ENCODE peak calls at places on chromosomes 2 and 18, in five cellular contexts. J, M, W, D and F are unnamed samples. For H3K27me3, the result is how much of the 10 kb centered on the place peaks cover.

GRCh38 chr18:58603365-58604067 is 25.4 kb downstream of the ALPK2 start:
- DNase-seq in W (no peak), D (no peak), M (peak), J (no peak), F (no peak)

GRCh38 chr2:175439416-175439815 is 257.9 kb upstream of the ATP5MC3 start:
- DNase-seq in D (no peak), J (no peak), W (no peak), M (no peak), F (no peak)

GRCh38 chr18:74186661-74187060 is 38.3 kb downstream of the TIMM21 start:
- DNase-seq in W (no peak), M (no peak), J (no peak), D (no peak), F (no peak)

GRCh38 chr2:69214898-69215297 is 172.1 kb downstream of the GFPT1 start:
- DNase-seq in M (peak), J (no peak), W (no peak), D (no peak), F (no peak)

GRCh38 chr2:24919100-24919976 is 699 bp downstream of the ADCY3 start:
- DNase-seq in W (peak), M (peak), J (peak), D (peak), F (no peak)

GRCh38 chr2:235744161-235744560 is 250.3 kb downstream of the AGAP1 start:
- DNase-seq in D (no peak), M (no peak), J (no peak), W (no peak), F (no peak)

GRCh38 chr2:35978218-35978617 is 377.4 kb upstream of the CRIM1 start:
- DNase-seq in J (no peak), M (no peak), W (no peak), D (no peak), F (no peak)

GRCh38 chr2:65530547-65531320 is 98.3 kb upstream of the SPRED2 start:
- DNase-seq in W (no peak), M (peak), D (no peak), J (no peak), F (no peak)

GRCh38 chr18:75489493-75490190 is 62.1 kb upstream of the SMIM21 start:
- DNase-seq in W (no peak), D (no peak), M (peak), J (no peak), F (no peak)

GRCh38 chr2:37665038-37665437 is 6.4 kb downstream of the CDC42EP3 start:
- DNase-seq in J (no peak), D (no peak), M (no peak), W (no peak), F (no peak)
- H3K4me3 ChIP-seq in J (no peak), D (no peak), M (no peak), W (no peak), F (no peak)

GRCh38 chr2:30096451-30096850 is 50.4 kb upstream of the YPEL5 start:
- DNase-seq in W (no peak), M (no peak), D (no peak), J (no peak), F (no peak)
- H3K27me3 ChIP-seq in W (under half), M (under half), D (under half), J (half or more), F (under half)

GRCh38 chr18:55400590-55401274 is 187.3 kb downstream of the TCF4 start:
- DNase-seq in W (no peak), M (peak), D (no peak), J (no peak), F (no peak)
- H3K4me3 ChIP-seq in W (peak), M (peak), D (no peak), J (no peak), F (no peak)

GRCh38 chr18:54931152-54931551 is 28.1 kb downstream of the CCDC68 start:
- DNase-seq in D (no peak), J (no peak), W (no peak), M (no peak), F (no peak)
- H3K27me3 ChIP-seq in D (under half), J (under half), W (under half), M (under half), F (under half)

GRCh38 chr18:63046375-63046774 is 273.2 kb downstream of the BCL2 start:
- DNase-seq in J (no peak), D (no peak), W (no peak), M (no peak), F (no peak)

GRCh38 chr18:63042351-63042750 is 277.2 kb downstream of the BCL2 start:
- DNase-seq in D (no peak), W (no peak), M (no peak), J (no peak), F (no peak)

GRCh38 chr18:63043516-63043915 is 276.1 kb downstream of the BCL2 start:
- DNase-seq in D (no peak), M (no peak), J (no peak), W (no peak), F (no peak)

GRCh38 chr18:63037491-63037890 is 282.1 kb downstream of the BCL2 start:
- DNase-seq in J (no peak), W (no peak), D (no peak), M (no peak), F (no peak)

GRCh38 chr18:63040788-63041410 is 278.7 kb downstream of the BCL2 start:
- DNase-seq in M (no peak), D (no peak), J (no peak), W (no peak), F (no peak)
- H3K4me3 ChIP-seq in M (no peak), D (no peak), J (no peak), W (no peak), F (no peak)

GRCh38 chr2:233228414-233228813 is 23.1 kb upstream of the ATG16L1 start:
- DNase-seq in M (no peak), D (no peak), J (no peak), W (no peak), F (no peak)
- H3K27me3 ChIP-seq in M (under half), D (under half), J (under half), W (under half), F (under half)